ENCODE peak calls at places on chromosome 5, in nine cellular contexts. T is stimulated activated CD8-positive, alpha-beta memory T cell treated with anti-CD3 and anti-CD28 coated beads, Interleukin-4, amount 100 ng/mL, for 4 hours; L is activated naive CD4-positive, alpha-beta T cell; R is posterior cingulate gyrus; W is HCT116; G is SK-N-SH; I is renal cortical epithelial cell; S is stimulated activated naive B cell treated with anti-CD40 and anti-IgM and Interleukin-4, amounts not matched to agents 10 μg/mL and 1 μg/mL and 100 μg/mL, for 72 hours; Y is heart right ventricle. Z is an unnamed sample.

GRCh38 chr5:159650803-159651202 is 265.5 kb upstream of the ADRA1B start:
- DNase-seq in T (no peak), L (no peak), R (no peak), W (no peak), G (no peak), I (no peak), S (no peak), Y (no peak), Z (no peak)

GRCh38 chr5:53335115-53335514 is 145.3 kb upstream of the FST start:
- DNase-seq in T (no peak), L (no peak), R (no peak), W (no peak), G (no peak), I (peak), S (no peak), Y (no peak), Z (no peak)

GRCh38 chr5:170632266-170632984 is 128.6 kb downstream of the KCNIP1 start:
- DNase-seq in T (no peak), L (no peak), R (no peak), W (no peak), G (no peak), I (no peak), S (no peak), Y (no peak), Z (no peak)

GRCh38 chr5:30106596-30106995 is 1086.9 kb upstream of the CDH6 start:
- DNase-seq in T (no peak), L (no peak), R (no peak), W (no peak), G (no peak), I (no peak), S (no peak), Y (no peak), Z (no peak)

GRCh38 chr5:139903805-139904565 is 108.4 kb downstream of the PSD2 start:
- DNase-seq in T (no peak), L (no peak), R (peak), W (no peak), G (peak), I (no peak), S (peak), Y (no peak), Z (no peak)

GRCh38 chr5:25009063-25009462 is 364.3 kb upstream of the CDH10 start:
- DNase-seq in T (no peak), L (no peak), R (no peak), W (no peak), G (no peak), I (no peak), S (no peak), Y (no peak), Z (no peak)

GRCh38 chr5:86613459-86613858 is 4.3 kb upstream of the COX7C start:
- DNase-seq in T (no peak), L (no peak), R (no peak), W (no peak), G (no peak), I (peak), S (no peak), Y (no peak), Z (no peak)

GRCh38 chr5:68200288-68200687 is 15.3 kb upstream of the PIK3R1 start:
- DNase-seq in T (no peak), L (no peak), R (no peak), W (no peak), G (no peak), I (no peak), S (no peak), Y (no peak), Z (no peak)

GRCh38 chr5:132259061-132259851 is 1.8 kb downstream of the PDLIM4 start:
- DNase-seq in T (no peak), L (no peak), R (peak), W (no peak), G (peak), I (no peak), S (no peak), Y (peak), Z (no peak)

GRCh38 chr5:1785984-1786383 is 13.7 kb downstream of the MRPL36 start:
- DNase-seq in T (no peak), L (no peak), R (no peak), W (no peak), G (no peak), I (no peak), S (no peak), Y (no peak), Z (no peak)

GRCh38 chr5:81234801-81235200 is 1.7 kb downstream of the CKMT2 start:
- DNase-seq in T (no peak), L (no peak), R (no peak), W (no peak), G (no peak), I (no peak), S (no peak), Y (peak), Z (no peak)

GRCh38 chr5:4058899-4059298 is 463.3 kb downstream of the IRX1 start:
- DNase-seq in T (no peak), L (no peak), R (no peak), W (no peak), G (no peak), I (no peak), S (no peak), Y (no peak), Z (no peak)

GRCh38 chr5:45695011-45695667 is 1.0 kb downstream of the HCN1 start:
- DNase-seq in T (no peak), L (no peak), R (no peak), W (no peak), G (peak), I (no peak), S (no peak), Y (no peak), Z (no peak)

GRCh38 chr5:163730206-163730782 is 224.9 kb downstream of the MAT2B start:
- DNase-seq in T (no peak), L (no peak), R (no peak), W (no peak), G (no peak), I (peak), S (no peak), Y (no peak), Z (no peak)

GRCh38 chr5:112626079-112626478 is 111.6 kb upstream of the APC start:
- DNase-seq in T (no peak), L (no peak), R (no peak), W (no peak), G (no peak), I (no peak), S (no peak), Y (peak), Z (no peak)

GRCh38 chr5:141234109-141234508 is 11.0 kb downstream of the PCDHB14 start:
- DNase-seq in T (no peak), L (no peak), R (no peak), W (no peak), G (no peak), I (no peak), S (no peak), Y (no peak), Z (no peak)

GRCh38 chr5:956941-957729 is 51.5 kb upstream of the NKD2 start:
- DNase-seq in T (no peak), L (no peak), R (no peak), W (no peak), G (peak), I (peak), S (peak), Y (peak), Z (no peak)

GRCh38 chr5:122040903-122041302 is 37.2 kb downstream of the LOX start:
- DNase-seq in T (no peak), L (no peak), R (no peak), W (no peak), G (no peak), I (no peak), S (no peak), Y (no peak), Z (no peak)

GRCh38 chr5:102857090-102857818 is 102.1 kb downstream of the PAM start:
- DNase-seq in T (no peak), L (no peak), R (no peak), W (no peak), G (no peak), I (no peak), S (no peak), Y (no peak), Z (no peak)

GRCh38 chr5:164868761-164869160 is 1363.3 kb downstream of the MAT2B start:
- DNase-seq in T (no peak), L (no peak), R (no peak), W (no peak), G (no peak), I (no peak), S (no peak), Y (no peak), Z (no peak)

GRCh38 chr5:150224483-150225027 is 34.7 kb downstream of the SLC6A7 start:
- DNase-seq in T (no peak), L (no peak), R (no peak), W (no peak), G (no peak), I (no peak), S (no peak), Y (no peak), Z (no peak)